ENCODE peak calls at places on chromosome X, in four cellular contexts. K, T, A and M are unnamed samples.

GRCh38 chrX:42515939-42516338 is 262.0 kb downstream of the PPP1R2C start:
- DNase-seq in K (no peak), T (no peak), A (no peak), M (no peak)

GRCh38 chrX:154351183-154352011 is 23.0 kb downstream of the FLNA start:
- DNase-seq in K (no peak), T (no peak), A (no peak), M (no peak)

GRCh38 chrX:38563006-38563405 is 1.7 kb downstream of the TSPAN7 start:
- DNase-seq in K (no peak), T (no peak), A (no peak), M (no peak)

GRCh38 chrX:134803551-134804183 is 145.4 kb upstream of the PLAC1 start:
- DNase-seq in K (peak), T (no peak), A (no peak), M (no peak)

GRCh38 chrX:72247206-72247944 is 8.5 kb upstream of the ERCC6L start:
- DNase-seq in K (no peak), T (no peak), A (no peak), M (no peak)

GRCh38 chrX:3244955-3245354 is 101.5 kb downstream of the MXRA5 start:
- DNase-seq in K (peak), T (no peak), A (no peak), M (no peak)

GRCh38 chrX:22134681-22135080 is 102.6 kb downstream of the PHEX start:
- DNase-seq in K (no peak), T (no peak), A (no peak), M (no peak)

GRCh38 chrX:129793604-129794191 is 13.9 kb downstream of the SASH3 start:
- DNase-seq in K (no peak), T (no peak), A (no peak), M (no peak)

GRCh38 chrX:13659057-13659456 is 6.1 kb downstream of the TCEANC start:
- DNase-seq in K (no peak), T (no peak), A (no peak), M (peak)

GRCh38 chrX:71859637-71860036 is 51.0 kb upstream of the NHSL2 start:
- DNase-seq in K (no peak), T (no peak), A (no peak), M (peak)

GRCh38 chrX:134622813-134623185 is 35.5 kb downstream of the PLAC1 start:
- DNase-seq in K (no peak), T (no peak), A (no peak), M (no peak)

GRCh38 chrX:36909584-36909983 is 98.6 kb upstream of the FAM47C start:
- DNase-seq in K (no peak), T (no peak), A (no peak), M (no peak)

GRCh38 chrX:148794350-148794749 is 293.9 kb downstream of the AFF2 start:
- DNase-seq in K (no peak), T (no peak), A (no peak), M (no peak)

GRCh38 chrX:2632533-2633504 is 58.3 kb upstream of the CD99 start:
- DNase-seq in K (no peak), T (no peak), A (no peak), M (peak)

GRCh38 chrX:103248553-103248952 is 6.4 kb downstream of the TCEAL8 start:
- DNase-seq in K (peak), T (no peak), A (no peak), M (no peak)

GRCh38 chrX:139932077-139932900 is 564 bp downstream of the ATP11C start:
- DNase-seq in K (peak), T (no peak), A (no peak), M (no peak)

GRCh38 chrX:120452131-120452530 is 17.0 kb downstream of the LAMP2 start:
- DNase-seq in K (peak), T (no peak), A (no peak), M (no peak)

GRCh38 chrX:3527166-3527565 is 180.7 kb upstream of the MXRA5 start:
- DNase-seq in K (no peak), T (no peak), A (no peak), M (no peak)

GRCh38 chrX:153568612-153569011 is 30.3 kb downstream of the CCNQ start:
- DNase-seq in K (peak), T (no peak), A (no peak), M (no peak)

GRCh38 chrX:97846228-97846627 is 962.5 kb downstream of the RPA4 start:
- DNase-seq in K (no peak), T (no peak), A (no peak), M (no peak)

GRCh38 chrX:69993494-69993893 is 56.2 kb downstream of the AWAT2 start:
- DNase-seq in K (no peak), T (no peak), A (no peak), M (no peak)

GRCh38 chrX:128460835-128461234 is 408.6 kb upstream of the ACTRT1 start:
- DNase-seq in K (no peak), T (no peak), A (no peak), M (no peak)

GRCh38 chrX:123993326-123993725 is 31.8 kb downstream of the STAG2 start:
- DNase-seq in K (no peak), T (no peak), A (no peak), M (no peak)

GRCh38 chrX:134734343-134735001 is 76.2 kb upstream of the PLAC1 start:
- DNase-seq in K (no peak), T (no peak), A (no peak), M (no peak)

GRCh38 chrX:110280954-110281353 is 36.9 kb downstream of the AMMECR1 start:
- DNase-seq in K (no peak), T (no peak), A (no peak), M (no peak)

GRCh38 chrX:24340501-24340900 is 19.9 kb upstream of the SUPT20HL1 start:
- DNase-seq in K (no peak), T (no peak), A (no peak), M (no peak)

GRCh38 chrX:81308086-81308852 is 106.4 kb downstream of the SH3BGRL start:
- DNase-seq in K (no peak), T (no peak), A (no peak), M (peak)

GRCh38 chrX:30521440-30522182 is 56.0 kb downstream of the TASL start:
- DNase-seq in K (no peak), T (no peak), A (no peak), M (no peak)

GRCh38 chrX:114077773-114078172 is 506.1 kb upstream of the HTR2C start:
- DNase-seq in K (no peak), T (no peak), A (no peak), M (no peak)

GRCh38 chrX:3046253-3046909 is 5.1 kb downstream of the ARSF start:
- DNase-seq in K (no peak), T (no peak), A (no peak), M (no peak)

GRCh38 chrX:130575831-130576404 is 174.1 kb downstream of the RBMX2 start:
- DNase-seq in K (peak), T (no peak), A (no peak), M (no peak)

DNA sequence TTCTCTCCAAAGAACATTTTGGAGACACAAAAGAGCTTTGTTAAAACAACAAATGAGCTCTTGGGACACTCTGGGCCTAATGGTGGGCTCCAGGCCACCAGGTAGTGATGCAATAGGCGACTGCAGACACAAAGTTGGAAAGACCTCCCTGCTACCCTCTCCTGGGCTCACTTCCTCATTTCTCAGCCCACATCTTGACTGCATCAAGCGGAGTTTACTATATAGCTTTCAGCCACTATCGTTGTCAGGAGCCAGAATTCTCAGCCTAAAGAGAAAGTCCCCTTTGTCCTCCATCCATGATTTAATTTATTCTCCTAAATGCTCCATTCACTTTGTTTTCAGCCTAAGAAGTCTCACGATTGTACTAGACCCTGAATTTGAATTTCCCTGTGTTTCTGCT is 114.9 kb downstream of the EFHC2 start:
- DNase-seq in K (no peak), T (no peak), A (no peak), M (peak)
- TF ChIP-seq SPI1 in K (peak), T (peak), A (peak), M (peak)

DNA sequence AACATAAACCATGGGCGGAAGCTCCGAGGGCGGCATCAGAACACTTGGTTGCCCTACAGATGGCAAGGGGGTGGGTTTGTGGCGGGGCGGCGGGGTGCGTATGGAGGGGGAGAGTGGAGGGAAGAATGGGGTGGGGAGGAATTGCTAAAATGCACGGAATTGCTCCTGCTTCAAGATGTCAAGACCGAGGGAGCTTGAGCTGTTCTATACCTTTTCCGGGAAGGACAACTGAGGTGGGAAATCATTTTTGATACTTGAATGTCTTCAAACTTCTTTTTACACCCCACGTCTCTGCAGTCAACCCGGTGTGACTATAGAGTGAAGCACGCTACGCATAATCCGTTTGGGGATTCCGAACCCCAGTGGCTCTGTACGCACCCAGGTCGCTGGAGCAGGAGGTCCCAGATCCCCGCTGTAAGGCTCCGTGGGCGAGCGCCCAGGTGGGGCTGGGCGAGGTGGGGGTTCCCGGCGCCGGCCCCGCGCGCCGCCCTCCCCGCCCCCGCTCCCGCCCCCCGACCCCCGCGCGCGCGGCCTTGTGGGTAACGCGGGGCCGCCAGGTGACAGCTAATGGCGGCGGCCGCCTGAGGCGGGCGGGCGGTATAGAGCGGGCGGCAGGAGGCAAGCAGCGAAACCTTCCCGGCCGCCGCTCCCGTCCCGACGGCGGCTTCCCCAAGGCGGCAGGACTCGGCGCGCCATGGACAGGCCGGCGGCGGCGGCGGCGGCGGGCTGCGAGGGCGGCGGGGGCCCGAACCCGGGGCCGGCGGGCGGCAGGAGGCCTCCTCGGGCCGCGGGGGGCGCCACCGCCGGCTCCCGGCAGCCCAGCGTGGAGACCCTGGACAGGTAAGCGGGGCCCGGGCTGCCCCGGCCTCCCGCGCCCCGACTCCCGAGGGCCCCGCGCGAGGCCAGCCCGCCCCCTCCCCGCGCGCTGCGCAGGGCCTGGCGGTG is at the start of gene MTMR1:
- DNase-seq in K (peak), T (peak), A (no peak), M (no peak)
- TF ChIP-seq POLR2AphosphoS5 in K (no peak), T (no peak), A (peak), M (no peak)

GRCh38 chrX:15072259-15072658 is 197.6 kb downstream of the ASB9 start:
- DNase-seq in K (no peak), T (no peak), A (no peak), M (no peak)

GRCh38 chrX:15072880-15073279 is 197.0 kb downstream of the ASB9 start:
- DNase-seq in K (no peak), T (no peak), A (no peak), M (no peak)

DNA sequence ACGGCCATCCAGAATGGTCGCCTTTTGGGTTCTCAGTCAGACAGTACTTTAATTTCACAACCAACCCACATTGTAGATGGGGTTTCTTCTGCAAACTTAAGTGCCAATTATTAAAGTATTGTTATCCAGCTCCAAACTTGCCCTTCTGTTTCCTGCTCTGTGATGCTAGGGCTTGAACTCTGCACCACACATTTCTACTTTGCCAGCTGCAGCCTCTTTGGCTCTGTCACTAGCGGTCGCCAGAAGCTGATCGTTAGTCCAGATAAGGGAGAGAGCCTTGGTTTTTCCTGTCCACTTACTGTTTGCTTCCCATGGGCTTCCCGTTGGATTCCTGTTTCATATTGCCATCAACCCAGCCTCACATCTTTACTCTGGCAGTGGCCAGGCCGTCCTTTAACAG is 196.6 kb downstream of the ASB9 start:
- DNase-seq in K (no peak), T (no peak), A (no peak), M (no peak)
- TF ChIP-seq SPI1 in K (no peak), T (no peak), A (no peak), M (no peak)

GRCh38 chrX:68077378-68077777 is 355.9 kb downstream of the OPHN1 start:
- DNase-seq in K (no peak), T (no peak), A (no peak), M (no peak)

DNA sequence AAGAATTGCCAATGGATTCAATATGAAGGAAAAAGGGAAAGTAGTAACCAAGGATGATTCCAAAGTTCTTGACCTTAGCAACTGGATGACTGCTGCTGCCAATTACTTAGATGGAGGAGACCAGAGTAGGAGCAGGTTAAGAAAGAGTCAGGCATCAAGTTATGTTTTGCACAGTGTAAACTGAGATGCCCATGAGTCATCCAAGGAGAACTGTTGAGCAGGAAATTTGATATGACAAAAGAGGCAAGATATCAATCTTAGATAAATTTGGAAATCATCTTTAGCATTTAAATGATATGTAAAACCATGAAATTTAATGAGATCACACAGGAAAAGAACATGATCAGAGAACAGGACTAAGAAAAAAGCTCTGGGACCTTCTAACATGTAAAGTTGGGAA is 361.3 kb downstream of the OPHN1 start:
- DNase-seq in K (no peak), T (no peak), A (no peak), M (no peak)
- TF ChIP-seq POLR2AphosphoS5 in K (no peak), T (no peak), A (no peak), M (no peak)

GRCh38 chrX:133606990-133607389 is 191.7 kb upstream of the GPC4 start:
- DNase-seq in K (no peak), T (no peak), A (no peak), M (no peak)
- TF ChIP-seq SPI1 in K (no peak), T (peak), A (no peak), M (no peak)

GRCh38 chrX:52265713-52266112 is 81.0 kb downstream of the MAGED4 start:
- DNase-seq in K (no peak), T (no peak), A (no peak), M (no peak)

GRCh38 chrX:52262195-52262546 is 77.5 kb downstream of the MAGED4 start:
- DNase-seq in K (no peak), T (no peak), A (no peak), M (no peak)

GRCh38 chrX:52261125-52261462 is 76.4 kb downstream of the MAGED4 start:
- DNase-seq in K (no peak), T (no peak), A (no peak), M (no peak)

GRCh38 chrX:52261463-52262194 is 76.9 kb downstream of the MAGED4 start:
- DNase-seq in K (peak), T (peak), A (peak), M (peak)

GRCh38 chrX:52263417-52263816 is 78.7 kb downstream of the MAGED4 start:
- DNase-seq in K (no peak), T (no peak), A (no peak), M (no peak)
- TF ChIP-seq POLR2AphosphoS5 in K (no peak), T (no peak), A (no peak), M (no peak)

GRCh38 chrX:650801-651200 is 20.2 kb downstream of the SHOX start:
- DNase-seq in K (no peak), T (no peak), A (no peak), M (no peak)

GRCh38 chrX:651922-652775 is 21.6 kb downstream of the SHOX start:
- DNase-seq in K (no peak), T (no peak), A (no peak), M (no peak)

GRCh38 chrX:653316-653715 is 22.7 kb downstream of the SHOX start:
- DNase-seq in K (no peak), T (no peak), A (no peak), M (no peak)

GRCh38 chrX:649166-649565 is 18.6 kb downstream of the SHOX start:
- DNase-seq in K (no peak), T (no peak), A (no peak), M (no peak)

DNA sequence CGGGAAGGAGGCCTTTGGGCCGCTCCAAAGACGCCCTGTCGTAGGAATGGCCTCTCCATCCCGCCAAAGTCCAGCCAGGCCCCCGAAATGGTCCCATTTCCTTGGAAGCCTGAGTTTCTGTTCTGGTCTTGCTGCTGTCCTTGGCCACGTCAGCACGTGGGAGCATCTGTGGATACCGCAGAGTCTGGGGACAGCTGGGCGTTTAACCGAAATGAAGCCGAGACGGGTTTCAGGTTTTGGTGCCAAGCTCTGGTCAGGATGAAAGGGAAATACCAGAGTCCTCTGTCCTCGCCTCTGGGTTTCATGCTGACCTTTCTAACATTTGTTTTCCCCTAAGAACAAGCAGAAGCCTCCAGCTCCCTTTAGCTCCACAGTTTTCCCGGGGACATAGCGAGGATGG is 19.7 kb downstream of the SHOX start:
- DNase-seq in K (no peak), T (no peak), A (no peak), M (no peak)
- TF ChIP-seq SPI1 in K (no peak), T (no peak), A (no peak), M (no peak)

DNA sequence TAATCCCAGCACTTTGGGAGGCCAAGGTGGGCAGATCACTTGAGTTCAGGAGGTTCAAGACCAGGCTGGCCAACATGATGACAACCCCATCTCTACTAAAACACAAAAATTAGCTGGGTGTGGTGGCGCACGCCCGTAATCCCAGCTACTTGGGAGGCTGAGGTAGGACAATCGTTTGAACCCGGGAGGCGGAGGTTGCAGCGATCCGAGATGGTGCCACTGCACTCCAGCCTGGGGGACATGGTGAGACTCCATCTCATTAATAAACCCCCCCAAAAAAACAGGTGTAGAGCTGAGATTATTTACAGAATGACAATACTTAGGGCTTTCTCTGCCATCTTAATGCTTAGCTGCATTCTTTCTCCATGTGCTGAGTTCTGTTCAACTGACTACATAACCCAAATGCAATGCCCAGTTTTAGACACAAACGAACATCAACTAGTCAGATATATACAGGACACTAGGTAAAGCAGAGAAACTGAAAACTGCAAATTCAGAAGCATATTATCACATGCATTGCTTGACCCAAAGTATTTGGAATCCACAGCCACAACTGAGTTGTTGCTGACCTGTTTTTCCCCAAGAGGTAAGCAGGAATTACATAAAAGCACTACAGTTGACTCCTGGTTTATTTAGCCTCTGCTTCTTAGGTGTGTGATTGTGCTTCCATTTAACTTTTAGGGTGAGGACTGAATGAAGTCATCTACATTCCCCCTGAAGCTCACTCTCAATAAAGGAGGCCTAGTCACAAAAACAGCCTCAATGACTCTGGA is 12.1 kb downstream of the RBMX start:
- DNase-seq in K (no peak), T (no peak), A (no peak), M (no peak)
- TF ChIP-seq POLR2AphosphoS5 in K (peak), T (peak), A (peak), M (no peak)